ENCODE peak calls at places on chromosomes 6 and 20, in eight cellular contexts. One of them, this sample, is unnamed.

GRCh38 chr6:107523054-107523791 is 33.3 kb downstream of the SOBP start:
- DNase-seq in BE2C: no peak
- DNase-seq in ascending aorta: no peak
- DNase-seq in astrocyte of the spinal cord: no peak
- DNase-seq in A549: no peak
- DNase-seq in tibial artery: no peak
- DNase-seq in psoas muscle: no peak
- DNase-seq in GM06990: no peak
- DNase-seq in this sample: no peak

GRCh38 chr6:134624781-134625180 is 306.9 kb upstream of the SGK1 start:
- DNase-seq in tibial artery: no peak
- DNase-seq in astrocyte of the spinal cord: no peak
- DNase-seq in GM06990: no peak
- DNase-seq in A549: no peak
- DNase-seq in ascending aorta: no peak
- DNase-seq in psoas muscle: no peak
- DNase-seq in BE2C: no peak
- DNase-seq in this sample: no peak

GRCh38 chr20:57716202-57716601 is 6.4 kb upstream of the PMEPA1 start:
- DNase-seq in tibial artery: no peak
- DNase-seq in BE2C: no peak
- DNase-seq in psoas muscle: no peak
- DNase-seq in A549: no peak
- DNase-seq in GM06990: no peak
- DNase-seq in ascending aorta: no peak
- DNase-seq in astrocyte of the spinal cord: peak; percentile 77
- DNase-seq in this sample: peak; percentile 34

GRCh38 chr6:55131616-55132015 is 42.7 kb upstream of the HCRTR2 start:
- DNase-seq in tibial artery: no peak
- DNase-seq in A549: no peak
- DNase-seq in psoas muscle: no peak
- DNase-seq in astrocyte of the spinal cord: no peak
- DNase-seq in ascending aorta: no peak
- DNase-seq in GM06990: no peak
- DNase-seq in BE2C: no peak
- DNase-seq in this sample: no peak

GRCh38 chr20:15547109-15547508 is 1026.1 kb downstream of the KIF16B start:
- DNase-seq in astrocyte of the spinal cord: no peak
- DNase-seq in A549: no peak
- DNase-seq in tibial artery: no peak
- DNase-seq in BE2C: no peak
- DNase-seq in ascending aorta: no peak
- DNase-seq in GM06990: no peak
- DNase-seq in psoas muscle: no peak
- DNase-seq in this sample: no peak

GRCh38 chr6:41637179-41638001 is 878 bp upstream of the MDFI start:
- DNase-seq in BE2C: no peak
- DNase-seq in A549: no peak
- DNase-seq in GM06990: no peak
- DNase-seq in astrocyte of the spinal cord: no peak
- DNase-seq in psoas muscle: no peak
- DNase-seq in tibial artery: no peak
- DNase-seq in ascending aorta: no peak
- DNase-seq in this sample: no peak

GRCh38 chr6:35034411-35035171 is 106.5 kb downstream of the TCP11 start:
- DNase-seq in GM06990: peak; percentile 55
- DNase-seq in ascending aorta: no peak
- DNase-seq in A549: no peak
- DNase-seq in psoas muscle: peak; percentile 53
- DNase-seq in astrocyte of the spinal cord: no peak
- DNase-seq in tibial artery: no peak
- DNase-seq in BE2C: no peak
- DNase-seq in this sample: peak; percentile 48

GRCh38 chr6:127963495-127963894 is 62.6 kb upstream of the THEMIS start:
- DNase-seq in ascending aorta: no peak
- DNase-seq in astrocyte of the spinal cord: no peak
- DNase-seq in tibial artery: no peak
- DNase-seq in GM06990: no peak
- DNase-seq in BE2C: no peak
- DNase-seq in psoas muscle: no peak
- DNase-seq in A549: no peak
- DNase-seq in this sample: no peak

GRCh38 chr20:3563548-3564177 is 92.8 kb downstream of the ATRN start:
- DNase-seq in astrocyte of the spinal cord: peak; percentile 54
- DNase-seq in GM06990: no peak
- DNase-seq in tibial artery: no peak
- DNase-seq in ascending aorta: no peak
- DNase-seq in A549: peak; percentile 70
- DNase-seq in BE2C: peak; percentile 40
- DNase-seq in psoas muscle: no peak
- DNase-seq in this sample: peak; percentile 72

GRCh38 chr6:46796842-46797241 is 3.7 kb downstream of the MEP1A start:
- DNase-seq in psoas muscle: no peak
- DNase-seq in tibial artery: no peak
- DNase-seq in astrocyte of the spinal cord: no peak
- DNase-seq in ascending aorta: no peak
- DNase-seq in A549: no peak
- DNase-seq in GM06990: no peak
- DNase-seq in BE2C: no peak
- DNase-seq in this sample: no peak

GRCh38 chr6:16504608-16505007 is 256.7 kb downstream of the ATXN1 start:
- DNase-seq in psoas muscle: no peak
- DNase-seq in tibial artery: no peak
- DNase-seq in BE2C: no peak
- DNase-seq in A549: no peak
- DNase-seq in ascending aorta: no peak
- DNase-seq in GM06990: peak; percentile 59
- DNase-seq in astrocyte of the spinal cord: no peak
- DNase-seq in this sample: no peak

GRCh38 chr20:33442136-33443005 is 1.2 kb downstream of the SNTA1 start:
- DNase-seq in psoas muscle: no peak
- DNase-seq in ascending aorta: no peak
- DNase-seq in A549: no peak
- DNase-seq in BE2C: no peak
- DNase-seq in tibial artery: no peak
- DNase-seq in astrocyte of the spinal cord: no peak
- DNase-seq in GM06990: no peak
- DNase-seq in this sample: no peak

GRCh38 chr6:156410649-156411048 is 366.5 kb upstream of the ARID1B start:
- DNase-seq in A549: no peak
- DNase-seq in tibial artery: no peak
- DNase-seq in astrocyte of the spinal cord: no peak
- DNase-seq in ascending aorta: no peak
- DNase-seq in GM06990: no peak
- DNase-seq in BE2C: no peak
- DNase-seq in psoas muscle: no peak
- DNase-seq in this sample: no peak
- TF ChIP-seq CTCF in A549: no peak
- TF ChIP-seq CTCF in tibial artery: no peak
- TF ChIP-seq CTCF in astrocyte of the spinal cord: peak; percentile 32
- TF ChIP-seq CTCF in ascending aorta: no peak
- TF ChIP-seq CTCF in GM06990: peak; percentile 8
- TF ChIP-seq CTCF in BE2C: peak; percentile 10
- TF ChIP-seq CTCF in psoas muscle: peak; percentile 17
- TF ChIP-seq CTCF in this sample: peak; percentile 17

GRCh38 chr6:154542747-154543146 is 32.3 kb upstream of the CNKSR3 start:
- DNase-seq in BE2C: no peak
- DNase-seq in GM06990: no peak
- DNase-seq in A549: no peak
- DNase-seq in tibial artery: no peak
- DNase-seq in astrocyte of the spinal cord: no peak
- DNase-seq in ascending aorta: no peak
- DNase-seq in psoas muscle: no peak
- DNase-seq in this sample: no peak
- H3K4me3 ChIP-seq in BE2C: no peak overlapping the region
- H3K4me3 ChIP-seq in GM06990: no peak overlapping the region
- H3K4me3 ChIP-seq in A549: no peak overlapping the region
- H3K4me3 ChIP-seq in tibial artery: no peak overlapping the region
- H3K4me3 ChIP-seq in astrocyte of the spinal cord: no peak overlapping the region
- H3K4me3 ChIP-seq in ascending aorta: no peak overlapping the region
- H3K4me3 ChIP-seq in psoas muscle: no peak overlapping the region
- H3K4me3 ChIP-seq in this sample: no peak overlapping the region

GRCh38 chr20:235891-236290 is 8.8 kb downstream of the DEFB129 start:
- DNase-seq in ascending aorta: no peak
- DNase-seq in BE2C: no peak
- DNase-seq in A549: peak; percentile 55
- DNase-seq in astrocyte of the spinal cord: peak; percentile 5
- DNase-seq in GM06990: no peak
- DNase-seq in psoas muscle: no peak
- DNase-seq in tibial artery: no peak
- DNase-seq in this sample: peak; percentile 22
- TF ChIP-seq CTCF in ascending aorta: no peak
- TF ChIP-seq CTCF in BE2C: no peak
- TF ChIP-seq CTCF in A549: no peak
- TF ChIP-seq CTCF in astrocyte of the spinal cord: peak; percentile 19
- TF ChIP-seq CTCF in GM06990: no peak
- TF ChIP-seq CTCF in psoas muscle: no peak
- TF ChIP-seq CTCF in tibial artery: no peak
- TF ChIP-seq CTCF in this sample: no peak

DNA sequence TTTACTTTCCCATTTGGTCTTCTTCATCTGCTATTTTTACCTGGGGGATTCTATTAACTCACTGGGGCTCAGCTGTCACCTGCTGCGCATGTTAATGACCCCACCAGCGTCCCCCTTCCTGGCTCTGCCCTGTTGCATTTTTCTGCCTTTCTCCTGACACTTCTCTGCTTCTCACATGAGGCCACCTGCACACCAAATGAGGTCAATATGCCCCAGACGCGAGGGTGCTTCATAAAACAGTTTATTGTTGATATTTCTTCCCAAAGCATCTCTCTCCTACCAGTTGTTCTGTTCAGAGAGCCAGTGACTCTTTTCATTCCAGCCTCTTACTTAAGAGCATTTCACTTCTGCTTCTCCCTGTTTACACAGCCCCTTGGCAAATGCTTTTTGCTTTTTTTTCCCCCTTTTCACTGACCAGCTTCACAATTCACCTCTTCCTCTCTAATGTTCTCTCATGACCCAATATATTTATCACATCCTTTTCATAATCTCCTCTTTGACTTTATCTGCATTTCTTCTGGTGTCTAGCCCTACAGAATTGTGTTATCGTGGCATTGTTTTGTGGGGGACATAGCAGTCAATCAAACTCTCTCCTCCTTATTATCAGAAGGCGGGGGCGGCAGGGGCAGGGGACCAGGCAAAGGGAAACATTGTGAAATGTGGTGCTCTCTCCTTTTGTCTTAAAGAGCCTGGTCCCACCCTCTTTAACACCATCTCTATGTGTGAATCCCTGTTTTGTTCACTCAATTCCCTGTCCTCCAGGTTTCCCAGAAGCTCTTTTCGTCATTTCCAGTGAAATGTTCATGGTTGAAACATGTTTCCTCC is 545.8 kb upstream of the CITED2 start:
- DNase-seq in psoas muscle: no peak
- DNase-seq in astrocyte of the spinal cord: no peak
- DNase-seq in GM06990: no peak
- DNase-seq in ascending aorta: no peak
- DNase-seq in tibial artery: no peak
- DNase-seq in BE2C: no peak
- DNase-seq in A549: no peak
- DNase-seq in this sample: peak; percentile 39
- H3K4me3 ChIP-seq in psoas muscle: no peak overlapping the region
- H3K4me3 ChIP-seq in astrocyte of the spinal cord: no peak overlapping the region
- H3K4me3 ChIP-seq in GM06990: no peak overlapping the region
- H3K4me3 ChIP-seq in ascending aorta: no peak overlapping the region
- H3K4me3 ChIP-seq in tibial artery: no peak overlapping the region
- H3K4me3 ChIP-seq in BE2C: no peak overlapping the region
- H3K4me3 ChIP-seq in A549: no peak overlapping the region
- H3K4me3 ChIP-seq in this sample: no peak overlapping the region